ENCODE peak calls at places on chromosomes 1 and 21, in seven cellular contexts. R, A, V, J, F, O and B are unnamed samples.

GRCh38 chr1:211326140-211326527 is 499 bp upstream of the TRAF5 start:
- DNase-seq in R (no peak), A (no peak), V (no peak), J (no peak), F (no peak), O (no peak), B (no peak)

GRCh38 chr21:24428539-24429186 is 1178.6 kb downstream of the MRPL39 start:
- DNase-seq in R (no peak), A (no peak), V (no peak), J (no peak), F (no peak), O (no peak), B (no peak)

GRCh38 chr1:236998571-236998970 is 5.7 kb downstream of the MT1HL1 start:
- DNase-seq in R (no peak), A (no peak), V (no peak), J (peak), F (no peak), O (no peak), B (no peak)

GRCh38 chr1:93965888-93966287 is 56.7 kb upstream of the GCLM start:
- DNase-seq in R (no peak), A (no peak), V (no peak), J (no peak), F (no peak), O (no peak), B (no peak)

GRCh38 chr1:19165501-19165900 is 44.6 kb downstream of the UBR4 start:
- DNase-seq in R (no peak), A (no peak), V (peak), J (no peak), F (no peak), O (peak), B (no peak)

GRCh38 chr21:21295303-21295702 is 297.1 kb downstream of the NCAM2 start:
- DNase-seq in R (no peak), A (no peak), V (no peak), J (no peak), F (no peak), O (no peak), B (no peak)

GRCh38 chr1:82398357-82398756 is 597.6 kb downstream of the ADGRL2 start:
- DNase-seq in R (no peak), A (no peak), V (peak), J (no peak), F (no peak), O (no peak), B (no peak)

GRCh38 chr1:165395522-165396300 is 39.2 kb upstream of the LMX1A start:
- DNase-seq in R (no peak), A (no peak), V (no peak), J (no peak), F (no peak), O (no peak), B (no peak)

GRCh38 chr1:22500476-22500875 is 48.8 kb downstream of the ZBTB40 start:
- DNase-seq in R (peak), A (no peak), V (peak), J (no peak), F (peak), O (peak), B (no peak)

GRCh38 chr1:16117369-16117768 is 38.5 kb downstream of the EPHA2 start:
- DNase-seq in R (no peak), A (no peak), V (peak), J (no peak), F (no peak), O (peak), B (no peak)

GRCh38 chr1:239926184-239926583 is 165.5 kb upstream of the FMN2 start:
- DNase-seq in R (no peak), A (no peak), V (no peak), J (no peak), F (no peak), O (no peak), B (no peak)